ENCODE peak calls at places on chromosomes 6 and 20, in ten cellular contexts. O is HS-27A, J is body of pancreas, N is bronchial epithelial cell, M is NCI-H460, B is gastrocnemius medialis, S is ACHN, L is HCEC 1CT, I is C1 segment of cervical spinal cord, U is IMR-90. Y is an unnamed sample.

GRCh38 chr6:7267521-7268091 is 45.4 kb downstream of the SSR1 start:
- DNase-seq in O (peak; percentile 54), J (peak; percentile 96), N (peak; percentile 100), M (peak; percentile 32), B (no peak), S (peak; percentile 90), L (peak; percentile 85), I (no peak), U (peak; percentile 94), Y (peak; percentile 46)

GRCh38 chr6:41917528-41917927 is 3.4 kb downstream of the MED20 start:
- DNase-seq in O (peak; percentile 96), J (no peak), N (peak; percentile 94), M (peak; percentile 90), B (no peak), S (peak; percentile 97), L (peak; percentile 94), I (no peak), U (peak; percentile 96), Y (no peak)

GRCh38 chr20:35618372-35619131 is 2.9 kb downstream of the SPAG4 start:
- DNase-seq in O (no peak), J (peak; percentile 41), N (peak; percentile 29), M (no peak), B (no peak), S (peak; percentile 44), L (peak; percentile 18), I (no peak), U (peak; percentile 23), Y (no peak)

GRCh38 chr6:41375598-41376151 is 40.3 kb downstream of the NCR2 start:
- DNase-seq in O (no peak), J (no peak), N (no peak), M (no peak), B (no peak), S (no peak), L (no peak), I (no peak), U (no peak), Y (no peak)

GRCh38 chr20:43979576-43979975 is 64.9 kb downstream of the TOX2 start:
- DNase-seq in O (no peak), J (no peak), N (no peak), M (no peak), B (no peak), S (no peak), L (no peak), I (no peak), U (no peak), Y (no peak)

GRCh38 chr20:16966276-16966880 is 218.2 kb downstream of the OTOR start:
- DNase-seq in O (no peak), J (no peak), N (no peak), M (no peak), B (no peak), S (no peak), L (no peak), I (no peak), U (peak; percentile 5), Y (no peak)

GRCh38 chr20:60236613-60237012 is 278.4 kb downstream of the CDH26 start:
- DNase-seq in O (no peak), J (no peak), N (no peak), M (no peak), B (no peak), S (no peak), L (no peak), I (no peak), U (peak; percentile 72), Y (no peak)

GRCh38 chr6:69816017-69816416 is 19.2 kb upstream of the LMBRD1 start:
- DNase-seq in O (no peak), J (no peak), N (no peak), M (no peak), B (no peak), S (no peak), L (no peak), I (no peak), U (no peak), Y (no peak)

GRCh38 chr6:167058261-167058660 is 59.1 kb downstream of the CEP43 start:
- DNase-seq in O (no peak), J (no peak), N (no peak), M (no peak), B (no peak), S (no peak), L (no peak), I (no peak), U (no peak), Y (no peak)

Y was measured in 8988T.